ENCODE peak calls at places on chromosomes 11 and 22, in six cellular contexts. One of them, this sample, is unnamed.

GRCh38 chr22:45912910-45913309 is 64.1 kb downstream of the WNT7B start:
- DNase-seq in ascending aorta: no peak
- DNase-seq in NCI-H2081 treated with DMSO at 0.1 percent for 48 hours: no peak
- DNase-seq in M059J: no peak
- DNase-seq in neural crest cell: no peak
- DNase-seq in small intestine: no peak
- DNase-seq in this sample: no peak

GRCh38 chr11:3101921-3102640 is 44.9 kb upstream of the CARS1 start:
- DNase-seq in ascending aorta: no peak
- DNase-seq in NCI-H2081 treated with DMSO at 0.1 percent for 48 hours: no peak
- DNase-seq in M059J: no peak
- DNase-seq in neural crest cell: no peak
- DNase-seq in small intestine: no peak
- DNase-seq in this sample: no peak

GRCh38 chr11:132590554-132590953 is 941.7 kb downstream of the OPCML start:
- DNase-seq in ascending aorta: no peak
- DNase-seq in NCI-H2081 treated with DMSO at 0.1 percent for 48 hours: no peak
- DNase-seq in M059J: no peak
- DNase-seq in neural crest cell: no peak
- DNase-seq in small intestine: no peak
- DNase-seq in this sample: no peak

GRCh38 chr11:127931811-127932210 is 655.5 kb downstream of the ETS1 start:
- DNase-seq in ascending aorta: no peak
- DNase-seq in NCI-H2081 treated with DMSO at 0.1 percent for 48 hours: no peak
- DNase-seq in M059J: no peak
- DNase-seq in neural crest cell: peak; percentile 14
- DNase-seq in small intestine: no peak
- DNase-seq in this sample: no peak

GRCh38 chr11:77065878-77066228 is 918 bp upstream of the CAPN5 start:
- DNase-seq in ascending aorta: peak; percentile 72
- DNase-seq in NCI-H2081 treated with DMSO at 0.1 percent for 48 hours: no peak
- DNase-seq in M059J: no peak
- DNase-seq in neural crest cell: no peak
- DNase-seq in small intestine: no peak
- DNase-seq in this sample: no peak

GRCh38 chr11:68842427-68843051 is 823 bp upstream of the CPT1A start:
- DNase-seq in ascending aorta: no peak
- DNase-seq in NCI-H2081 treated with DMSO at 0.1 percent for 48 hours: no peak
- DNase-seq in M059J: no peak
- DNase-seq in neural crest cell: no peak
- DNase-seq in small intestine: no peak
- DNase-seq in this sample: no peak

GRCh38 chr11:113356203-113356602 is 31.4 kb upstream of the ANKK1 start:
- DNase-seq in ascending aorta: no peak
- DNase-seq in NCI-H2081 treated with DMSO at 0.1 percent for 48 hours: no peak
- DNase-seq in M059J: no peak
- DNase-seq in neural crest cell: no peak
- DNase-seq in small intestine: no peak
- DNase-seq in this sample: no peak

GRCh38 chr11:78397398-78397797 is 20.2 kb downstream of the GAB2 start:
- DNase-seq in ascending aorta: no peak
- DNase-seq in NCI-H2081 treated with DMSO at 0.1 percent for 48 hours: no peak
- DNase-seq in M059J: no peak
- DNase-seq in neural crest cell: no peak
- DNase-seq in small intestine: no peak
- DNase-seq in this sample: no peak

GRCh38 chr11:118175600-118176399 is 639 bp downstream of the SCN2B start:
- DNase-seq in ascending aorta: no peak
- DNase-seq in NCI-H2081 treated with DMSO at 0.1 percent for 48 hours: no peak
- DNase-seq in M059J: no peak
- DNase-seq in neural crest cell: no peak
- DNase-seq in small intestine: no peak
- DNase-seq in this sample: no peak

GRCh38 chr11:18455686-18456372 is at the start of gene LDHAL6A:
- DNase-seq in ascending aorta: no peak
- DNase-seq in NCI-H2081 treated with DMSO at 0.1 percent for 48 hours: no peak
- DNase-seq in M059J: no peak
- DNase-seq in neural crest cell: no peak
- DNase-seq in small intestine: no peak
- DNase-seq in this sample: no peak